ENCODE peak calls at places on chromosomes 4 and X, in five cellular contexts. O is esophagus muscularis mucosa; M is MM.1S; D is fibroblast of lung; V is CD8-positive, alpha-beta memory T cell. N is an unnamed sample.

GRCh38 chrX:150155396-150156048 is 207.6 kb upstream of the MAMLD1 start:
- DNase-seq in O (peak; percentile 17), M (no peak), D (peak; percentile 57), V (no peak), N (peak; percentile 65)

GRCh38 chr4:98430708-98431403 is 169.7 kb downstream of the RAP1GDS1 start:
- DNase-seq in O (no peak), M (no peak), D (peak; percentile 98), V (no peak), N (no peak)

GRCh38 chr4:84826681-84827080 is 139.8 kb downstream of the WDFY3 start:
- DNase-seq in O (no peak), M (no peak), D (no peak), V (no peak), N (no peak)

GRCh38 chrX:101659601-101660063 is at the start of gene ARMCX2:
- DNase-seq in O (no peak), M (no peak), D (peak; percentile 74), V (peak; percentile 10), N (peak; percentile 4)

GRCh38 chr4:184267673-184268573 is 50.2 kb upstream of the ENPP6 start:
- DNase-seq in O (no peak), M (peak; percentile 96), D (peak; percentile 94), V (peak; percentile 67), N (peak; percentile 77)

GRCh38 chr4:89438102-89438831 is 130.7 kb upstream of the GPRIN3 start:
- DNase-seq in O (no peak), M (peak; percentile 85), D (no peak), V (peak; percentile 12), N (peak; percentile 62)

GRCh38 chr4:71775449-71775848 is 8.4 kb downstream of the GC start:
- DNase-seq in O (no peak), M (no peak), D (no peak), V (no peak), N (no peak)

GRCh38 chrX:10177004-10177396 is 20.2 kb downstream of the CLCN4 start:
- DNase-seq in O (no peak), M (no peak), D (no peak), V (no peak), N (no peak)

GRCh38 chr4:138114434-138114833 is 127.7 kb downstream of the SLC7A11 start:
- DNase-seq in O (no peak), M (peak; percentile 85), D (no peak), V (no peak), N (no peak)

GRCh38 chrX:151735219-151735618 is 673 bp downstream of the CNGA2 start:
- DNase-seq in O (no peak), M (no peak), D (no peak), V (no peak), N (no peak)

GRCh38 chr4:148834804-148835598 is 392.8 kb upstream of the NR3C2 start:
- DNase-seq in O (no peak), M (peak; percentile 12), D (peak; percentile 11), V (no peak), N (no peak)

GRCh38 chr4:24594887-24595286 is 10.5 kb upstream of the DHX15 start:
- DNase-seq in O (no peak), M (no peak), D (peak; percentile 56), V (no peak), N (no peak)

GRCh38 chrX:15616531-15616930 is 15.8 kb upstream of the ACE2 start:
- DNase-seq in O (no peak), M (no peak), D (no peak), V (no peak), N (no peak)

GRCh38 chrX:11528623-11529022 is 137.1 kb downstream of the ARHGAP6 start:
- DNase-seq in O (no peak), M (no peak), D (no peak), V (no peak), N (no peak)

GRCh38 chr4:139794158-139794954 is 128.7 kb downstream of the MGST2 start:
- DNase-seq in O (peak; percentile 82), M (no peak), D (peak; percentile 33), V (no peak), N (no peak)

GRCh38 chr4:5524900-5525299 is 183.5 kb downstream of the EVC2 start:
- DNase-seq in O (peak; percentile 74), M (no peak), D (peak; percentile 87), V (no peak), N (no peak)

GRCh38 chr4:101795704-101796103 is 5.2 kb downstream of the BANK1 start:
- DNase-seq in O (no peak), M (no peak), D (no peak), V (no peak), N (no peak)

GRCh38 chr4:101192244-101192643 is 155.1 kb downstream of the PPP3CA start:
- DNase-seq in O (no peak), M (no peak), D (no peak), V (no peak), N (peak; percentile 29)

GRCh38 chr4:125666635-125667034 is 351.9 kb downstream of the FAT4 start:
- DNase-seq in O (no peak), M (no peak), D (no peak), V (no peak), N (no peak)

GRCh38 chrX:44352739-44353138 is 9.3 kb upstream of the EFHC2 start:
- DNase-seq in O (no peak), M (no peak), D (no peak), V (no peak), N (no peak)

GRCh38 chrX:36650622-36651021 is 357.5 kb upstream of the FAM47C start:
- DNase-seq in O (no peak), M (no peak), D (no peak), V (no peak), N (no peak)

GRCh38 chr4:151674804-151675290 is 86.0 kb downstream of the GATB start:
- DNase-seq in O (no peak), M (no peak), D (peak; percentile 69), V (no peak), N (peak; percentile 71)

DNA sequence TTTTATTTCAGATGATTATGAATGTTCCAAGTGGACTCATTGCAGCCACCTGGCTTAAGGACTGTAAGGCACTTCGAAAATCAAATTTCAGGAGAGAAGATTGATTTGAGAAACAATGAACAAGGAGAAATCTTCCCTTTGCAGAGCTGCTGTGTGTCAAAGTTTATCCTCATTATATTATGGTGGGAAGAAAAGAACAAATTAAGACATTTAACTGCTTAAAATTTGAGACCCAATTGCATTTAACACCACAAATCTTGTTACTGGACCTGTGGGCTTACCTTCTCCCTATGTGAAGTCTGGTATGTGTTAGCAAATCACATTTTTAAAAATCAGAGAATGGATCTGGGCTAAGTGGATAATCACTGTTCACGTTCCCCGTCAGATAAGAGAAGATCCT is 33.9 kb downstream of the PHOX2B start:
- DNase-seq in O (no peak), M (no peak), D (no peak), V (no peak), N (no peak)
- H3K27me3 ChIP-seq in O (peaks cover 18% of the 10 kb centered on the region), M (no peaks in the 10 kb centered on the region), D (no peaks in the 10 kb centered on the region), V (no peaks in the 10 kb centered on the region), N (peaks cover 4% of the 10 kb centered on the region)

DNA sequence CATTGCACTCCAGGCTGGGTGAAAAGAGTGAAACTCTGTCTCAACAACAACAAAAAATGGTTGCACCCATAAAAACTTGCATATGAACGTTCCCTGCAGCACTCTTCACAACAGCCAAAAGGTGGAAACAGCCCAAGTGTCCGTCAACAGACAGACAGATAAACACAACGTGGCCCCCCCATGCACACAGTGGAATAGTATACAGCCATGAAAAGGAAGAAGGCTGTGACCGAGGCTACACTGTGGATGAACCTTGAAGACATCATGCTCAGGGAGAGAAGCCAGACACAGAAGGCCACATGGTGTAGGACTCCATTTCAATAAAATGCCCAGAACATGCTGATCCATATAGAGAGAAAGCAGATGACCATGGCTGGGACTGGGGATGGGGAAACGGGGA is 33.5 kb upstream of the ASMTL start:
- DNase-seq in O (no peak), M (no peak), D (no peak), V (no peak), N (no peak)
- H3K4me1 ChIP-seq in O (peaks cover 7% of the 10 kb centered on the region), M (peaks cover 5% of the 10 kb centered on the region), D (no peaks in the 10 kb centered on the region), V (peaks cover 30% of the 10 kb centered on the region), N (no peaks in the 10 kb centered on the region)

GRCh38 chrX:1754077-1754476 is 139.2 kb downstream of the ASMT start:
- DNase-seq in O (no peak), M (no peak), D (peak; percentile 52), V (no peak), N (no peak)
- H3K27me3 ChIP-seq in O (peaks cover 4% of the 10 kb centered on the region), M (no peaks in the 10 kb centered on the region), D (no peaks in the 10 kb centered on the region), V (no peaks in the 10 kb centered on the region), N (no peaks in the 10 kb centered on the region)

GRCh38 chr4:38673109-38673978 is 9.3 kb downstream of the KLF3 start:
- DNase-seq in O (no peak), M (no peak), D (peak; percentile 34), V (peak; percentile 27), N (peak; percentile 98)

GRCh38 chr4:38670061-38670894 is 6.3 kb downstream of the KLF3 start:
- DNase-seq in O (no peak), M (no peak), D (no peak), V (no peak), N (peak; percentile 50)

GRCh38 chr4:38672247-38673071 is 8.5 kb downstream of the KLF3 start:
- DNase-seq in O (no peak), M (no peak), D (no peak), V (no peak), N (no peak)

GRCh38 chr4:38670939-38671593 is 7.1 kb downstream of the KLF3 start:
- DNase-seq in O (no peak), M (no peak), D (no peak), V (no peak), N (no peak)

GRCh38 chr4:38671594-38671943 is 7.6 kb downstream of the KLF3 start:
- DNase-seq in O (no peak), M (no peak), D (no peak), V (peak; percentile 64), N (no peak)
- H3K4me1 ChIP-seq in O (peaks cover 99% of the 10 kb centered on the region), M (peaks cover 76% of the 10 kb centered on the region), D (peaks cover 40% of the 10 kb centered on the region), V (peaks cover 92% of the 10 kb centered on the region), N (peaks cover 33% of the 10 kb centered on the region)